ENCODE peak calls at places on chromosomes 11 and 22, in ten cellular contexts. One of them, this sample, is unnamed.

GRCh38 chr11:87425943-87426342 is 388.2 kb downstream of the TMEM135 start:
- DNase-seq in GM20000: no peak
- DNase-seq in lower lobe of right lung: no peak
- DNase-seq in dorsolateral prefrontal cortex: no peak
- DNase-seq in stimulated activated CD4-positive, alpha-beta T cell treated with anti-CD3 and anti-CD28 coated beads, Interleukin-1b, Interleukin-23, amount 100 ng/mL, for 48 hours: no peak
- DNase-seq in activated CD8-positive, alpha-beta memory T cell treated with anti-CD3 and anti-CD28 coated beads, Interleukin-2, amount 50 U/mL, for 48 hours: no peak
- DNase-seq in A172: peak
- DNase-seq in HCEC 1CT: peak
- DNase-seq in midbrain: no peak
- DNase-seq in AG10803: peak
- DNase-seq in this sample: no peak

GRCh38 chr11:70912226-70912840 is 340.0 kb downstream of the SHANK2 start:
- DNase-seq in GM20000: no peak
- DNase-seq in lower lobe of right lung: no peak
- DNase-seq in dorsolateral prefrontal cortex: no peak
- DNase-seq in stimulated activated CD4-positive, alpha-beta T cell treated with anti-CD3 and anti-CD28 coated beads, Interleukin-1b, Interleukin-23, amount 100 ng/mL, for 48 hours: peak
- DNase-seq in activated CD8-positive, alpha-beta memory T cell treated with anti-CD3 and anti-CD28 coated beads, Interleukin-2, amount 50 U/mL, for 48 hours: no peak
- DNase-seq in A172: no peak
- DNase-seq in HCEC 1CT: peak
- DNase-seq in midbrain: no peak
- DNase-seq in AG10803: no peak
- DNase-seq in this sample: no peak

GRCh38 chr22:44112191-44112590 is 68.5 kb upstream of the PARVG start:
- DNase-seq in GM20000: no peak
- DNase-seq in lower lobe of right lung: no peak
- DNase-seq in dorsolateral prefrontal cortex: no peak
- DNase-seq in stimulated activated CD4-positive, alpha-beta T cell treated with anti-CD3 and anti-CD28 coated beads, Interleukin-1b, Interleukin-23, amount 100 ng/mL, for 48 hours: no peak
- DNase-seq in activated CD8-positive, alpha-beta memory T cell treated with anti-CD3 and anti-CD28 coated beads, Interleukin-2, amount 50 U/mL, for 48 hours: no peak
- DNase-seq in A172: no peak
- DNase-seq in HCEC 1CT: no peak
- DNase-seq in midbrain: no peak
- DNase-seq in AG10803: no peak
- DNase-seq in this sample: no peak

GRCh38 chr11:45847908-45848316 is 637 bp downstream of the CRY2 start:
- DNase-seq in GM20000: peak
- DNase-seq in lower lobe of right lung: peak
- DNase-seq in dorsolateral prefrontal cortex: peak
- DNase-seq in stimulated activated CD4-positive, alpha-beta T cell treated with anti-CD3 and anti-CD28 coated beads, Interleukin-1b, Interleukin-23, amount 100 ng/mL, for 48 hours: peak
- DNase-seq in activated CD8-positive, alpha-beta memory T cell treated with anti-CD3 and anti-CD28 coated beads, Interleukin-2, amount 50 U/mL, for 48 hours: no peak
- DNase-seq in A172: peak
- DNase-seq in HCEC 1CT: peak
- DNase-seq in midbrain: peak
- DNase-seq in AG10803: peak
- DNase-seq in this sample: peak

GRCh38 chr11:111684259-111684658 is 81.9 kb downstream of the PPP2R1B start:
- DNase-seq in GM20000: no peak
- DNase-seq in lower lobe of right lung: no peak
- DNase-seq in dorsolateral prefrontal cortex: no peak
- DNase-seq in stimulated activated CD4-positive, alpha-beta T cell treated with anti-CD3 and anti-CD28 coated beads, Interleukin-1b, Interleukin-23, amount 100 ng/mL, for 48 hours: no peak
- DNase-seq in activated CD8-positive, alpha-beta memory T cell treated with anti-CD3 and anti-CD28 coated beads, Interleukin-2, amount 50 U/mL, for 48 hours: no peak
- DNase-seq in A172: no peak
- DNase-seq in HCEC 1CT: no peak
- DNase-seq in midbrain: no peak
- DNase-seq in AG10803: peak
- DNase-seq in this sample: no peak

GRCh38 chr11:11501546-11502274 is 120.1 kb downstream of the GALNT18 start:
- DNase-seq in GM20000: no peak
- DNase-seq in lower lobe of right lung: no peak
- DNase-seq in dorsolateral prefrontal cortex: no peak
- DNase-seq in stimulated activated CD4-positive, alpha-beta T cell treated with anti-CD3 and anti-CD28 coated beads, Interleukin-1b, Interleukin-23, amount 100 ng/mL, for 48 hours: no peak
- DNase-seq in activated CD8-positive, alpha-beta memory T cell treated with anti-CD3 and anti-CD28 coated beads, Interleukin-2, amount 50 U/mL, for 48 hours: no peak
- DNase-seq in A172: no peak
- DNase-seq in HCEC 1CT: no peak
- DNase-seq in midbrain: no peak
- DNase-seq in AG10803: no peak
- DNase-seq in this sample: no peak

GRCh38 chr11:103709366-103709765 is 327.1 kb upstream of the DDI1 start:
- DNase-seq in GM20000: no peak
- DNase-seq in lower lobe of right lung: no peak
- DNase-seq in dorsolateral prefrontal cortex: no peak
- DNase-seq in stimulated activated CD4-positive, alpha-beta T cell treated with anti-CD3 and anti-CD28 coated beads, Interleukin-1b, Interleukin-23, amount 100 ng/mL, for 48 hours: no peak
- DNase-seq in activated CD8-positive, alpha-beta memory T cell treated with anti-CD3 and anti-CD28 coated beads, Interleukin-2, amount 50 U/mL, for 48 hours: no peak
- DNase-seq in A172: no peak
- DNase-seq in HCEC 1CT: no peak
- DNase-seq in midbrain: no peak
- DNase-seq in AG10803: no peak
- DNase-seq in this sample: no peak

GRCh38 chr11:90310210-90310609 is 87.4 kb upstream of the CHORDC1 start:
- DNase-seq in GM20000: no peak
- DNase-seq in lower lobe of right lung: no peak
- DNase-seq in dorsolateral prefrontal cortex: no peak
- DNase-seq in stimulated activated CD4-positive, alpha-beta T cell treated with anti-CD3 and anti-CD28 coated beads, Interleukin-1b, Interleukin-23, amount 100 ng/mL, for 48 hours: no peak
- DNase-seq in activated CD8-positive, alpha-beta memory T cell treated with anti-CD3 and anti-CD28 coated beads, Interleukin-2, amount 50 U/mL, for 48 hours: no peak
- DNase-seq in A172: no peak
- DNase-seq in HCEC 1CT: no peak
- DNase-seq in midbrain: no peak
- DNase-seq in AG10803: no peak
- DNase-seq in this sample: no peak

GRCh38 chr22:46084943-46085830 is 65.1 kb upstream of the PPARA start:
- DNase-seq in GM20000: no peak
- DNase-seq in lower lobe of right lung: peak
- DNase-seq in dorsolateral prefrontal cortex: peak
- DNase-seq in stimulated activated CD4-positive, alpha-beta T cell treated with anti-CD3 and anti-CD28 coated beads, Interleukin-1b, Interleukin-23, amount 100 ng/mL, for 48 hours: no peak
- DNase-seq in activated CD8-positive, alpha-beta memory T cell treated with anti-CD3 and anti-CD28 coated beads, Interleukin-2, amount 50 U/mL, for 48 hours: no peak
- DNase-seq in A172: no peak
- DNase-seq in HCEC 1CT: peak
- DNase-seq in midbrain: peak
- DNase-seq in AG10803: peak
- DNase-seq in this sample: no peak

GRCh38 chr11:79066456-79067354 is 374.1 kb downstream of the TENM4 start:
- DNase-seq in GM20000: no peak
- DNase-seq in lower lobe of right lung: no peak
- DNase-seq in dorsolateral prefrontal cortex: no peak
- DNase-seq in stimulated activated CD4-positive, alpha-beta T cell treated with anti-CD3 and anti-CD28 coated beads, Interleukin-1b, Interleukin-23, amount 100 ng/mL, for 48 hours: no peak
- DNase-seq in activated CD8-positive, alpha-beta memory T cell treated with anti-CD3 and anti-CD28 coated beads, Interleukin-2, amount 50 U/mL, for 48 hours: no peak
- DNase-seq in A172: no peak
- DNase-seq in HCEC 1CT: no peak
- DNase-seq in midbrain: no peak
- DNase-seq in AG10803: no peak
- DNase-seq in this sample: peak

GRCh38 chr11:48141475-48142100 is 75.0 kb upstream of the OR4B1 start:
- DNase-seq in GM20000: no peak
- DNase-seq in lower lobe of right lung: no peak
- DNase-seq in dorsolateral prefrontal cortex: no peak
- DNase-seq in stimulated activated CD4-positive, alpha-beta T cell treated with anti-CD3 and anti-CD28 coated beads, Interleukin-1b, Interleukin-23, amount 100 ng/mL, for 48 hours: no peak
- DNase-seq in activated CD8-positive, alpha-beta memory T cell treated with anti-CD3 and anti-CD28 coated beads, Interleukin-2, amount 50 U/mL, for 48 hours: no peak
- DNase-seq in A172: peak
- DNase-seq in HCEC 1CT: no peak
- DNase-seq in midbrain: no peak
- DNase-seq in AG10803: peak
- DNase-seq in this sample: no peak

GRCh38 chr11:34052036-34052607 is 591 bp downstream of the CAPRIN1 start:
- DNase-seq in GM20000: peak
- DNase-seq in lower lobe of right lung: peak
- DNase-seq in dorsolateral prefrontal cortex: peak
- DNase-seq in stimulated activated CD4-positive, alpha-beta T cell treated with anti-CD3 and anti-CD28 coated beads, Interleukin-1b, Interleukin-23, amount 100 ng/mL, for 48 hours: peak
- DNase-seq in activated CD8-positive, alpha-beta memory T cell treated with anti-CD3 and anti-CD28 coated beads, Interleukin-2, amount 50 U/mL, for 48 hours: peak
- DNase-seq in A172: peak
- DNase-seq in HCEC 1CT: peak
- DNase-seq in midbrain: peak
- DNase-seq in AG10803: peak
- DNase-seq in this sample: peak

GRCh38 chr11:67640758-67641113 is 1.2 kb upstream of the TBX10 start:
- DNase-seq in GM20000: no peak
- DNase-seq in lower lobe of right lung: no peak
- DNase-seq in dorsolateral prefrontal cortex: no peak
- DNase-seq in stimulated activated CD4-positive, alpha-beta T cell treated with anti-CD3 and anti-CD28 coated beads, Interleukin-1b, Interleukin-23, amount 100 ng/mL, for 48 hours: no peak
- DNase-seq in activated CD8-positive, alpha-beta memory T cell treated with anti-CD3 and anti-CD28 coated beads, Interleukin-2, amount 50 U/mL, for 48 hours: no peak
- DNase-seq in A172: no peak
- DNase-seq in HCEC 1CT: no peak
- DNase-seq in midbrain: no peak
- DNase-seq in AG10803: no peak
- DNase-seq in this sample: peak

GRCh38 chr22:35467788-35468187 is 67.8 kb downstream of the MCM5 start:
- DNase-seq in GM20000: no peak
- DNase-seq in lower lobe of right lung: peak
- DNase-seq in dorsolateral prefrontal cortex: peak
- DNase-seq in stimulated activated CD4-positive, alpha-beta T cell treated with anti-CD3 and anti-CD28 coated beads, Interleukin-1b, Interleukin-23, amount 100 ng/mL, for 48 hours: no peak
- DNase-seq in activated CD8-positive, alpha-beta memory T cell treated with anti-CD3 and anti-CD28 coated beads, Interleukin-2, amount 50 U/mL, for 48 hours: no peak
- DNase-seq in A172: no peak
- DNase-seq in HCEC 1CT: peak
- DNase-seq in midbrain: peak
- DNase-seq in AG10803: peak
- DNase-seq in this sample: peak

GRCh38 chr11:68430384-68430783 is 30.2 kb upstream of the PPP6R3 start:
- DNase-seq in GM20000: no peak
- DNase-seq in lower lobe of right lung: no peak
- DNase-seq in dorsolateral prefrontal cortex: no peak
- DNase-seq in stimulated activated CD4-positive, alpha-beta T cell treated with anti-CD3 and anti-CD28 coated beads, Interleukin-1b, Interleukin-23, amount 100 ng/mL, for 48 hours: no peak
- DNase-seq in activated CD8-positive, alpha-beta memory T cell treated with anti-CD3 and anti-CD28 coated beads, Interleukin-2, amount 50 U/mL, for 48 hours: no peak
- DNase-seq in A172: no peak
- DNase-seq in HCEC 1CT: no peak
- DNase-seq in midbrain: no peak
- DNase-seq in AG10803: no peak
- DNase-seq in this sample: no peak

GRCh38 chr11:115607621-115608191 is 103.5 kb upstream of the CADM1 start:
- DNase-seq in GM20000: no peak
- DNase-seq in lower lobe of right lung: no peak
- DNase-seq in dorsolateral prefrontal cortex: no peak
- DNase-seq in stimulated activated CD4-positive, alpha-beta T cell treated with anti-CD3 and anti-CD28 coated beads, Interleukin-1b, Interleukin-23, amount 100 ng/mL, for 48 hours: no peak
- DNase-seq in activated CD8-positive, alpha-beta memory T cell treated with anti-CD3 and anti-CD28 coated beads, Interleukin-2, amount 50 U/mL, for 48 hours: no peak
- DNase-seq in A172: no peak
- DNase-seq in HCEC 1CT: no peak
- DNase-seq in midbrain: no peak
- DNase-seq in AG10803: peak
- DNase-seq in this sample: no peak

GRCh38 chr11:117905524-117905923 is 23.7 kb downstream of the TMPRSS13 start:
- DNase-seq in GM20000: no peak
- DNase-seq in lower lobe of right lung: no peak
- DNase-seq in dorsolateral prefrontal cortex: no peak
- DNase-seq in stimulated activated CD4-positive, alpha-beta T cell treated with anti-CD3 and anti-CD28 coated beads, Interleukin-1b, Interleukin-23, amount 100 ng/mL, for 48 hours: no peak
- DNase-seq in activated CD8-positive, alpha-beta memory T cell treated with anti-CD3 and anti-CD28 coated beads, Interleukin-2, amount 50 U/mL, for 48 hours: peak
- DNase-seq in A172: no peak
- DNase-seq in HCEC 1CT: no peak
- DNase-seq in midbrain: no peak
- DNase-seq in AG10803: no peak
- DNase-seq in this sample: no peak

GRCh38 chr11:134069996-134070845 is 1.3 kb downstream of the JAM3 start:
- DNase-seq in GM20000: no peak
- DNase-seq in lower lobe of right lung: no peak
- DNase-seq in dorsolateral prefrontal cortex: peak
- DNase-seq in stimulated activated CD4-positive, alpha-beta T cell treated with anti-CD3 and anti-CD28 coated beads, Interleukin-1b, Interleukin-23, amount 100 ng/mL, for 48 hours: no peak
- DNase-seq in activated CD8-positive, alpha-beta memory T cell treated with anti-CD3 and anti-CD28 coated beads, Interleukin-2, amount 50 U/mL, for 48 hours: no peak
- DNase-seq in A172: no peak
- DNase-seq in HCEC 1CT: no peak
- DNase-seq in midbrain: peak
- DNase-seq in AG10803: no peak
- DNase-seq in this sample: no peak

GRCh38 chr11:19723572-19724342 is 11.1 kb downstream of the NAV2 start:
- DNase-seq in GM20000: no peak
- DNase-seq in lower lobe of right lung: peak
- DNase-seq in dorsolateral prefrontal cortex: no peak
- DNase-seq in stimulated activated CD4-positive, alpha-beta T cell treated with anti-CD3 and anti-CD28 coated beads, Interleukin-1b, Interleukin-23, amount 100 ng/mL, for 48 hours: peak
- DNase-seq in activated CD8-positive, alpha-beta memory T cell treated with anti-CD3 and anti-CD28 coated beads, Interleukin-2, amount 50 U/mL, for 48 hours: peak
- DNase-seq in A172: peak
- DNase-seq in HCEC 1CT: peak
- DNase-seq in midbrain: no peak
- DNase-seq in AG10803: peak
- DNase-seq in this sample: peak

GRCh38 chr11:92399702-92400101 is 175.1 kb downstream of the FAT3 start:
- DNase-seq in GM20000: no peak
- DNase-seq in lower lobe of right lung: no peak
- DNase-seq in dorsolateral prefrontal cortex: no peak
- DNase-seq in stimulated activated CD4-positive, alpha-beta T cell treated with anti-CD3 and anti-CD28 coated beads, Interleukin-1b, Interleukin-23, amount 100 ng/mL, for 48 hours: no peak
- DNase-seq in activated CD8-positive, alpha-beta memory T cell treated with anti-CD3 and anti-CD28 coated beads, Interleukin-2, amount 50 U/mL, for 48 hours: no peak
- DNase-seq in A172: no peak
- DNase-seq in HCEC 1CT: peak
- DNase-seq in midbrain: no peak
- DNase-seq in AG10803: no peak
- DNase-seq in this sample: no peak

GRCh38 chr22:38218661-38219331 is 17.0 kb downstream of the MAFF start:
- DNase-seq in GM20000: peak
- DNase-seq in lower lobe of right lung: peak
- DNase-seq in dorsolateral prefrontal cortex: no peak
- DNase-seq in stimulated activated CD4-positive, alpha-beta T cell treated with anti-CD3 and anti-CD28 coated beads, Interleukin-1b, Interleukin-23, amount 100 ng/mL, for 48 hours: peak
- DNase-seq in activated CD8-positive, alpha-beta memory T cell treated with anti-CD3 and anti-CD28 coated beads, Interleukin-2, amount 50 U/mL, for 48 hours: no peak
- DNase-seq in A172: peak
- DNase-seq in HCEC 1CT: peak
- DNase-seq in midbrain: no peak
- DNase-seq in AG10803: peak
- DNase-seq in this sample: peak

GRCh38 chr11:71505001-71505400 is 22.1 kb upstream of the KRTAP5-7 start:
- DNase-seq in GM20000: no peak
- DNase-seq in lower lobe of right lung: no peak
- DNase-seq in dorsolateral prefrontal cortex: no peak
- DNase-seq in stimulated activated CD4-positive, alpha-beta T cell treated with anti-CD3 and anti-CD28 coated beads, Interleukin-1b, Interleukin-23, amount 100 ng/mL, for 48 hours: no peak
- DNase-seq in activated CD8-positive, alpha-beta memory T cell treated with anti-CD3 and anti-CD28 coated beads, Interleukin-2, amount 50 U/mL, for 48 hours: no peak
- DNase-seq in A172: no peak
- DNase-seq in HCEC 1CT: no peak
- DNase-seq in midbrain: no peak
- DNase-seq in AG10803: no peak
- DNase-seq in this sample: no peak

GRCh38 chr22:19239464-19239863 is 52.1 kb downstream of the CLTCL1 start:
- DNase-seq in GM20000: no peak
- DNase-seq in lower lobe of right lung: no peak
- DNase-seq in dorsolateral prefrontal cortex: peak
- DNase-seq in stimulated activated CD4-positive, alpha-beta T cell treated with anti-CD3 and anti-CD28 coated beads, Interleukin-1b, Interleukin-23, amount 100 ng/mL, for 48 hours: no peak
- DNase-seq in activated CD8-positive, alpha-beta memory T cell treated with anti-CD3 and anti-CD28 coated beads, Interleukin-2, amount 50 U/mL, for 48 hours: no peak
- DNase-seq in A172: no peak
- DNase-seq in HCEC 1CT: no peak
- DNase-seq in midbrain: peak
- DNase-seq in AG10803: no peak
- DNase-seq in this sample: no peak

GRCh38 chr11:75241036-75241905 is 697 bp downstream of the TPBGL start:
- DNase-seq in GM20000: peak
- DNase-seq in lower lobe of right lung: peak
- DNase-seq in dorsolateral prefrontal cortex: peak
- DNase-seq in stimulated activated CD4-positive, alpha-beta T cell treated with anti-CD3 and anti-CD28 coated beads, Interleukin-1b, Interleukin-23, amount 100 ng/mL, for 48 hours: peak
- DNase-seq in activated CD8-positive, alpha-beta memory T cell treated with anti-CD3 and anti-CD28 coated beads, Interleukin-2, amount 50 U/mL, for 48 hours: peak
- DNase-seq in A172: no peak
- DNase-seq in HCEC 1CT: peak
- DNase-seq in midbrain: peak
- DNase-seq in AG10803: peak
- DNase-seq in this sample: peak

GRCh38 chr11:45941285-45941684 is 18.8 kb downstream of the LARGE2 start:
- DNase-seq in GM20000: no peak
- DNase-seq in lower lobe of right lung: no peak
- DNase-seq in dorsolateral prefrontal cortex: no peak
- DNase-seq in stimulated activated CD4-positive, alpha-beta T cell treated with anti-CD3 and anti-CD28 coated beads, Interleukin-1b, Interleukin-23, amount 100 ng/mL, for 48 hours: no peak
- DNase-seq in activated CD8-positive, alpha-beta memory T cell treated with anti-CD3 and anti-CD28 coated beads, Interleukin-2, amount 50 U/mL, for 48 hours: no peak
- DNase-seq in A172: no peak
- DNase-seq in HCEC 1CT: no peak
- DNase-seq in midbrain: no peak
- DNase-seq in AG10803: no peak
- DNase-seq in this sample: no peak

GRCh38 chr11:19954899-19955298 is 205.4 kb downstream of the DBX1 start:
- DNase-seq in GM20000: no peak
- DNase-seq in lower lobe of right lung: no peak
- DNase-seq in dorsolateral prefrontal cortex: no peak
- DNase-seq in stimulated activated CD4-positive, alpha-beta T cell treated with anti-CD3 and anti-CD28 coated beads, Interleukin-1b, Interleukin-23, amount 100 ng/mL, for 48 hours: no peak
- DNase-seq in activated CD8-positive, alpha-beta memory T cell treated with anti-CD3 and anti-CD28 coated beads, Interleukin-2, amount 50 U/mL, for 48 hours: no peak
- DNase-seq in A172: no peak
- DNase-seq in HCEC 1CT: peak
- DNase-seq in midbrain: no peak
- DNase-seq in AG10803: peak
- DNase-seq in this sample: no peak

This sample was measured in ecto neural progenitor cell.